ENCODE peak calls at places on chromosomes 2 and 18, in five cellular contexts. X is RCC 7860; L is stimulated activated naive CD8-positive, alpha-beta T cell treated with anti-CD3 and anti-CD28 coated beads, Interleukin-15, amount 100 ng/mL, for 72 hours; P is heart left ventricle; N is AG04450. K is an unnamed sample.

GRCh38 chr2:16626497-16626896 is 39.1 kb downstream of the CYRIA start:
- DNase-seq in X (peak), P (peak), N (no peak), L (no peak), K (no peak)

GRCh38 chr18:56431551-56431950 is 206.8 kb downstream of the TXNL1 start:
- DNase-seq in P (no peak), L (no peak), X (peak), N (no peak), K (no peak)

GRCh38 chr2:202479610-202480009 is 103.5 kb downstream of the BMPR2 start:
- DNase-seq in P (no peak), L (no peak), X (no peak), N (no peak), K (no peak)

GRCh38 chr2:68251187-68251854 is 1.0 kb downstream of the PPP3R1 start:
- DNase-seq in P (peak), N (no peak), X (peak), L (peak), K (peak)

GRCh38 chr2:233486778-233487552 is 79.6 kb downstream of the USP40 start:
- DNase-seq in X (peak), P (peak), L (no peak), N (peak), K (no peak)

GRCh38 chr2:48414640-48414979 is 115.3 kb upstream of the STON1 start:
- DNase-seq in X (no peak), N (no peak), L (no peak), P (no peak), K (no peak)

GRCh38 chr2:177478029-177478428 is 85.5 kb downstream of the AGPS start:
- DNase-seq in X (no peak), L (no peak), P (no peak), N (no peak), K (no peak)

GRCh38 chr18:24491882-24492281 is 31.4 kb downstream of the HRH4 start:
- DNase-seq in P (no peak), L (peak), N (no peak), X (no peak), K (no peak)

GRCh38 chr2:73961274-73961673 is 23.4 kb upstream of the TET3 start:
- DNase-seq in L (no peak), X (no peak), N (no peak), P (no peak), K (peak)

GRCh38 chr2:94986392-94986963 is 39.0 kb upstream of the MAL start:
- DNase-seq in N (peak), L (peak), P (peak), X (peak), K (peak)

GRCh38 chr2:176392744-176393414 is 123.6 kb downstream of the MTX2 start:
- DNase-seq in X (no peak), P (no peak), L (no peak), N (no peak), K (no peak)

GRCh38 chr2:215356948-215357461 is 45.1 kb downstream of the ATIC start:
- DNase-seq in X (no peak), P (no peak), L (no peak), N (no peak), K (no peak)

GRCh38 chr18:6781846-6782245 is 52.3 kb downstream of the ARHGAP28 start:
- DNase-seq in N (no peak), P (no peak), X (no peak), L (no peak), K (no peak)

GRCh38 chr2:32248299-32248698 is 16.4 kb downstream of the NLRC4 start:
- DNase-seq in X (no peak), N (no peak), L (no peak), P (no peak), K (no peak)

GRCh38 chr18:46452820-46453219 is 204.2 kb downstream of the LOXHD1 start:
- DNase-seq in L (no peak), X (peak), N (no peak), P (no peak), K (no peak)

GRCh38 chr2:55590810-55591440 is 26.5 kb downstream of the PPP4R3B start:
- DNase-seq in X (peak), N (no peak), L (no peak), P (no peak), K (no peak)

GRCh38 chr2:71380665-71381064 is 49.1 kb downstream of the ZNF638 start:
- DNase-seq in N (peak), P (no peak), X (no peak), L (no peak), K (no peak)

GRCh38 chr2:26540977-26541376 is 63.1 kb upstream of the OTOF start:
- DNase-seq in N (no peak), P (no peak), X (no peak), L (no peak), K (no peak)

GRCh38 chr2:205864511-205864910 is 182.2 kb downstream of the NRP2 start:
- DNase-seq in X (no peak), P (no peak), L (no peak), N (no peak), K (no peak)

GRCh38 chr2:209648714-209649113 is 122.9 kb upstream of the UNC80 start:
- DNase-seq in P (no peak), X (no peak), L (no peak), N (no peak), K (no peak)

GRCh38 chr2:47653909-47654789 is 128.8 kb upstream of the MSH6 start:
- DNase-seq in X (no peak), N (no peak), P (no peak), L (no peak), K (peak)